ENCODE peak calls at places on chromosomes 12 and 14, in five cellular contexts. V, F, H, N and Y are unnamed samples.

GRCh38 chr12:47616440-47616839 is 89.4 kb downstream of the RPAP3 start:
- DNase-seq in V (no peak), F (no peak), H (no peak), N (no peak), Y (no peak)

GRCh38 chr12:105921872-105922669 is 216.7 kb downstream of the NUAK1 start:
- DNase-seq in V (no peak), F (no peak), H (no peak), N (no peak), Y (no peak)

GRCh38 chr12:112170376-112170775 is 45.0 kb downstream of the TRAFD1 start:
- DNase-seq in V (no peak), F (peak; percentile 15), H (peak; percentile 51), N (no peak), Y (no peak)

GRCh38 chr14:39212034-39212433 is 21.7 kb upstream of the MIA2 start:
- DNase-seq in V (no peak), F (no peak), H (no peak), N (no peak), Y (no peak)

GRCh38 chr14:85587152-85587697 is 57.3 kb downstream of the FLRT2 start:
- DNase-seq in V (no peak), F (no peak), H (no peak), N (no peak), Y (no peak)

GRCh38 chr14:56918849-56919574 is 108.7 kb upstream of the OTX2 start:
- DNase-seq in V (no peak), F (no peak), H (no peak), N (no peak), Y (no peak)

GRCh38 chr14:36582011-36582873 is at the start of gene NKX2-8:
- DNase-seq in V (no peak), F (no peak), H (no peak), N (peak; percentile 21), Y (no peak)

GRCh38 chr12:88960213-88960878 is 380.1 kb upstream of the KITLG start:
- DNase-seq in V (no peak), F (no peak), H (no peak), N (peak; percentile 91), Y (no peak)

GRCh38 chr14:100666851-100667250 is 59.8 kb upstream of the DLK1 start:
- DNase-seq in V (no peak), F (no peak), H (no peak), N (no peak), Y (no peak)

GRCh38 chr12:34399631-34400422 is 377.5 kb downstream of the ALG10 start:
- DNase-seq in V (peak; percentile 20), F (no peak), H (peak; percentile 3), N (no peak), Y (no peak)

DNA sequence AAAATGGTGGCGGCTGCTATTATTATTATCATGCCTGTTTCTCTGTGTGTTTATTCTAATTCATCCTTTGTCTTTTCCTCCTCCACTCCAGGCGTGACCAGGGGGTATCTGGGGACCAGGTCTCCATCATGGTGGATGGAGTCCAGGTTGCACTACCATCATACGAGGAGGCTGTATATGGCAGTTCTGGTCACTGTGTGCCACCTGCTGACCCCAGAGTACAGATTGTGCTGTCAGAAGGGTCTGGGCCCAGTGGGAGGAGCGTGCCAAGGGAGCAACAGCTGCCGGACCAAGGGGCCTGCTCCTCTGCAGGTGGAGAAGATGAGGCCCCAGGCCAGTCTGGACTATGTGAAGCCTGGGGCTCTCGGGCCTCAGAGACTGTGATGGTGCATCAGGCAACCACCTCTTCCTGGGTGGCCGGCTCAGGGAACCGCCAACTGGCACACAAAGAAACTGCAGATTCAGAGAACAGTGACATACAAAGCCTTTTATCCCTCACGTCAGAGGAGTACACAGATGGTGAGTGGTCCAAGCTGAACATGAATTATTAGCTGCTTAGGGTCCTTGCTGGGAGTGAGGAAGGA is 58.3 kb upstream of the SRSF5 start:
- DNase-seq in V (no peak), F (peak; percentile 35), H (peak; percentile 60), N (no peak), Y (no peak)
- H3K4me1 ChIP-seq in V (peaks cover 46% of the 10 kb centered on the region), F (peaks cover 26% of the 10 kb centered on the region), H (peaks cover 12% of the 10 kb centered on the region), N (peaks cover 15% of the 10 kb centered on the region), Y (peaks cover 63% of the 10 kb centered on the region)

GRCh38 chr12:1593232-1594044 is 943 bp downstream of the FBXL14 start:
- DNase-seq in V (peak; percentile 68), F (peak; percentile 74), H (peak; percentile 52), N (no peak), Y (no peak)
- H3K4me3 ChIP-seq in V (peak overlapping the region; percentile 94), F (peak overlapping the region; percentile 45), H (peak overlapping the region; percentile 82), N (peak overlapping the region; percentile 79), Y (peak overlapping the region; percentile 83)

GRCh38 chr12:52119398-52120254 is 40.1 kb downstream of the SMIM41 start:
- DNase-seq in V (peak; percentile 77), F (peak; percentile 65), H (no peak), N (peak; percentile 47), Y (no peak)
- TF ChIP-seq CTCF in V (no peak), F (peak; percentile 77), H (peak; percentile 58), N (peak; percentile 77), Y (no peak)

GRCh38 chr12:49370539-49370938 is 3.3 kb downstream of the SPATS2 start:
- DNase-seq in V (no peak), F (no peak), H (no peak), N (no peak), Y (no peak)
- H3K4me1 ChIP-seq in V (peaks cover 28% of the 10 kb centered on the region), F (peaks cover 5% of the 10 kb centered on the region), H (no peaks in the 10 kb centered on the region), N (peaks cover 57% of the 10 kb centered on the region), Y (peaks cover 27% of the 10 kb centered on the region)

GRCh38 chr12:5172886-5173285 is 129.2 kb downstream of the KCNA5 start:
- DNase-seq in V (no peak), F (no peak), H (no peak), N (no peak), Y (no peak)

GRCh38 chr12:5171701-5172100 is 128.0 kb downstream of the KCNA5 start:
- DNase-seq in V (no peak), F (peak; percentile 18), H (peak; percentile 42), N (peak; percentile 23), Y (no peak)

GRCh38 chr12:5168148-5168547 is 124.5 kb downstream of the KCNA5 start:
- DNase-seq in V (no peak), F (no peak), H (no peak), N (no peak), Y (no peak)

GRCh38 chr12:5173511-5174011 is 129.9 kb downstream of the KCNA5 start:
- DNase-seq in V (no peak), F (no peak), H (no peak), N (peak; percentile 51), Y (no peak)

GRCh38 chr12:5170894-5171293 is 127.2 kb downstream of the KCNA5 start:
- DNase-seq in V (no peak), F (no peak), H (no peak), N (no peak), Y (no peak)
- H3K4me3 ChIP-seq in V (no peak overlapping the region), F (no peak overlapping the region), H (no peak overlapping the region), N (no peak overlapping the region), Y (no peak overlapping the region)

GRCh38 chr12:115640929-115641328 is 636.6 kb downstream of the MED13L start:
- DNase-seq in V (no peak), F (no peak), H (no peak), N (no peak), Y (no peak)

GRCh38 chr12:115638753-115639666 is 638.5 kb downstream of the MED13L start:
- DNase-seq in V (no peak), F (peak; percentile 21), H (no peak), N (no peak), Y (no peak)

GRCh38 chr12:115639667-115640012 is 637.9 kb downstream of the MED13L start:
- DNase-seq in V (no peak), F (no peak), H (no peak), N (no peak), Y (no peak)

GRCh38 chr12:115632323-115632722 is 645.2 kb downstream of the MED13L start:
- DNase-seq in V (no peak), F (no peak), H (no peak), N (no peak), Y (no peak)

DNA sequence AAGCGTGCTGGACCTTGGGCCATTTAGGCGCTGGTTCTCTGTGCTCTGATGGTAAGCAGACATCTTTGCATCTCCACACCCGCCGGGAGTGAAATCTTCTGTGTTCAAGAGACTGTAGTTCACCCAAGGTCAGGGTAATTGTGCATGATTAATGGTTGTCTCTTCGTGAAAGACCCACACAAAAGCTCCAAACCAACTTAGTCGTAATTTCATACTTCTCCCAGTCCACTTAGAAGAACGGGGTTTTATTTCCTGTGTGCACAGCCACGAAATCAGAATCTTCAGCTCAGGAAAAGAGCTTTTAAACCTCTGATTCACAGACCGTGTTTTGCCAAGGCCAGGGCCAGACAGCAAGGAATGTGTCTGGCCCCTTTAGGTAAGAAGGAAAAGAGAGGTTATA is 640.9 kb downstream of the MED13L start:
- DNase-seq in V (no peak), F (no peak), H (no peak), N (no peak), Y (no peak)
- TF ChIP-seq CTCF in V (no peak), F (no peak), H (no peak), N (no peak), Y (no peak)

DNA sequence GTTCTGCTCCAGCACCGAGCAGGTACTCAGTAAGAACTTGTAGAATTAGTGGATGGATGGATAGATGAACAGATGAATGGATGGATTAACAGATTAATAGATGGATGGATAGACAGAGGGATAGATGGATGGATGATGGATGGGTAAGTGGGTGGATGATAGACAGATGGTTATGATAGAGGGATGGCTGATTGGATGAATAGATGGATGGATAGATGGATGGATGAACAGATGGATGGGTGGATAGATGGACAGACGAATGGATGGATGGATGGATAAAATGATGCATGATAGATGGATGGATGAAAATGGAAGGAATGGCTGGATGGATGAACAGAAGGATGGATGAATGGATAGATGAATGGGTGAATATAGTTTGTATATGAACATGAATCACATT is 8.0 kb upstream of the MAP1LC3B2 start:
- DNase-seq in V (no peak), F (no peak), H (no peak), N (no peak), Y (no peak)
- H3K4me1 ChIP-seq in V (no peaks in the 10 kb centered on the region), F (no peaks in the 10 kb centered on the region), H (peaks cover 3% of the 10 kb centered on the region), N (peaks cover 11% of the 10 kb centered on the region), Y (peaks cover 9% of the 10 kb centered on the region)

GRCh38 chr14:50319721-50320120 is 7.6 kb downstream of the DMAC2L start:
- DNase-seq in V (no peak), F (no peak), H (no peak), N (no peak), Y (no peak)

GRCh38 chr14:50318031-50318626 is 6.0 kb downstream of the DMAC2L start:
- DNase-seq in V (no peak), F (no peak), H (no peak), N (peak; percentile 26), Y (no peak)

GRCh38 chr14:50320279-50320678 is 8.2 kb downstream of the DMAC2L start:
- DNase-seq in V (no peak), F (no peak), H (no peak), N (no peak), Y (no peak)

GRCh38 chr14:50319293-50319692 is 7.2 kb downstream of the DMAC2L start:
- DNase-seq in V (no peak), F (no peak), H (no peak), N (no peak), Y (no peak)

GRCh38 chr14:50321009-50321660 is 9.0 kb downstream of the DMAC2L start:
- DNase-seq in V (peak; percentile 63), F (peak; percentile 79), H (peak; percentile 69), N (peak; percentile 83), Y (no peak)
- H3K4me3 ChIP-seq in V (peak overlapping the region; percentile 4), F (no peak overlapping the region), H (peak overlapping the region; percentile 59), N (peak overlapping the region; percentile 16), Y (peak overlapping the region; percentile 59)

DNA sequence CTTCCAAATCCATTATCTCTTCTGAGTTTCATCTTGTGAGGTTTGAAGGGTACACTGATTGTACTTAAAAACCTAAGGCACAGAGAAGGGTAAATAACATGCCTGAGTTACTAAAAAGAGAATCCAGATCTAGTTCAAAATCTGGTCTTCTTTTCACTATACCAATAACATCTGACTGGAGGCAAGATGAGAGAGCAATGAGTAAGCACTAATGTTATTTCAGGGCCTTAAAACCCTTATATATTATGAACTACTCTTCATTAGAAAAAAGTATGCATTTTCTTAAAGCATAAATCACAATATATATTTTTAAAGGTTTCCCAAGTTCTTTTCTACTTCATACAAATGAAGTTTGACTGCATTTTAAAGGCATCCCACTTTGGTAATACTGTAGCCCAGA is 60.2 kb downstream of the GXYLT1 start:
- DNase-seq in V (no peak), F (no peak), H (no peak), N (no peak), Y (no peak)
- TF ChIP-seq CTCF in V (no peak), F (no peak), H (no peak), N (no peak), Y (no peak)